ENCODE peak calls at places on chromosomes 7 and 10, in five cellular contexts. X, R, H, Y and V are unnamed samples.

GRCh38 chr10:66586073-66586472 is 339.8 kb upstream of the LRRTM3 start:
- DNase-seq in Y (no peak), H (peak; percentile 83), R (no peak), X (no peak), V (no peak)

GRCh38 chr10:47158116-47159071 is 141.6 kb upstream of the GDF10 start:
- DNase-seq in R (no peak), H (no peak), Y (no peak), X (no peak), V (no peak)

GRCh38 chr10:119734396-119735332 is 8.8 kb downstream of the INPP5F start:
- DNase-seq in R (no peak), H (peak; percentile 60), X (no peak), Y (no peak), V (peak; percentile 74)

GRCh38 chr7:54397836-54398612 is 144.2 kb upstream of the VSTM2A start:
- DNase-seq in H (no peak), R (no peak), Y (no peak), X (no peak), V (no peak)

GRCh38 chr7:151507806-151508205 is 11.9 kb downstream of the RHEB start:
- DNase-seq in Y (no peak), R (no peak), X (no peak), H (no peak), V (no peak)

GRCh38 chr10:69972951-69973350 is 79.7 kb upstream of the MACROH2A2 start:
- DNase-seq in X (no peak), H (no peak), R (no peak), Y (no peak), V (no peak)

GRCh38 chr10:93071674-93072224 is 1.9 kb upstream of the CYP26A1 start:
- DNase-seq in H (peak; percentile 64), R (no peak), X (peak; percentile 80), Y (peak; percentile 52), V (no peak)

GRCh38 chr10:110547139-110547761 is 20.2 kb upstream of the SMC3 start:
- DNase-seq in X (peak; percentile 65), H (peak; percentile 71), Y (no peak), R (no peak), V (peak; percentile 61)

GRCh38 chr10:90751107-90751997 is 106.5 kb downstream of the HTR7 start:
- DNase-seq in R (no peak), X (peak; percentile 54), Y (no peak), H (peak; percentile 70), V (peak; percentile 62)

GRCh38 chr7:118606632-118607031 is 382.1 kb downstream of the ANKRD7 start:
- DNase-seq in Y (no peak), H (no peak), X (no peak), R (no peak), V (no peak)

GRCh38 chr10:60820093-60820769 is 42.0 kb downstream of the CDK1 start:
- DNase-seq in R (no peak), X (no peak), Y (no peak), H (peak; percentile 49), V (no peak)

GRCh38 chr7:33044986-33045385 is 17.6 kb downstream of the NT5C3A start:
- DNase-seq in H (no peak), X (no peak), R (no peak), Y (no peak), V (no peak)

GRCh38 chr10:20232079-20232478 is 415.8 kb downstream of the PLXDC2 start:
- DNase-seq in Y (no peak), X (no peak), H (no peak), R (no peak), V (no peak)

GRCh38 chr10:119177708-119178370 is 773 bp downstream of the PRDX3 start:
- DNase-seq in H (no peak), X (no peak), R (no peak), Y (no peak), V (peak; percentile 30)

GRCh38 chr7:353746-354325 is 63.9 kb downstream of the FOXL3 start:
- DNase-seq in R (peak; percentile 64), Y (no peak), H (no peak), X (no peak), V (no peak)

GRCh38 chr7:47449810-47450586 is 131.9 kb downstream of the TNS3 start:
- DNase-seq in R (no peak), H (no peak), X (no peak), Y (no peak), V (no peak)

GRCh38 chr10:42985436-42986316 is 91.2 kb upstream of the RET start:
- DNase-seq in X (no peak), R (no peak), Y (no peak), H (no peak), V (no peak)

GRCh38 chr7:74199551-74200355 is 10.1 kb upstream of the LAT2 start:
- DNase-seq in H (peak; percentile 52), R (no peak), Y (no peak), X (no peak), V (no peak)

GRCh38 chr7:150974468-150975391 is 3.4 kb downstream of the KCNH2 start:
- DNase-seq in X (peak; percentile 82), H (peak; percentile 36), Y (peak; percentile 81), R (no peak), V (no peak)

GRCh38 chr7:47039899-47040298 is 542.0 kb downstream of the TNS3 start:
- DNase-seq in X (no peak), Y (no peak), R (no peak), H (peak; percentile 24), V (peak; percentile 20)

GRCh38 chr7:20275637-20276036 is 55.1 kb upstream of the ITGB8 start:
- DNase-seq in H (no peak), Y (no peak), X (no peak), R (no peak), V (no peak)

GRCh38 chr10:77309103-77310013 is 328.2 kb downstream of the KCNMA1 start:
- DNase-seq in Y (no peak), H (no peak), R (no peak), X (no peak), V (no peak)

GRCh38 chr7:31814187-31814586 is 127.2 kb downstream of the PPP1R17 start:
- DNase-seq in R (no peak), X (no peak), H (peak; percentile 72), Y (no peak), V (no peak)

GRCh38 chr10:91709394-91709798 is 76.5 kb upstream of the PPP1R3C start:
- DNase-seq in H (peak; percentile 14), X (no peak), R (no peak), Y (no peak), V (peak; percentile 81)

GRCh38 chr10:61943699-61944444 is 42.4 kb downstream of the ARID5B start:
- DNase-seq in X (peak; percentile 22), R (no peak), H (peak; percentile 99), Y (no peak), V (peak; percentile 87)

GRCh38 chr10:13877154-13877909 is 290.6 kb downstream of the PRPF18 start:
- DNase-seq in X (no peak), R (peak; percentile 77), H (no peak), Y (no peak), V (no peak)

GRCh38 chr7:85018498-85018897 is 168.4 kb downstream of the SEMA3D start:
- DNase-seq in H (peak; percentile 19), Y (no peak), X (no peak), R (no peak), V (peak; percentile 11)

GRCh38 chr10:13349776-13350274 is 1.7 kb upstream of the SEPHS1 start:
- DNase-seq in X (peak; percentile 39), H (peak; percentile 7), R (peak; percentile 53), Y (peak; percentile 78), V (peak; percentile 34)

GRCh38 chr7:44959433-44959951 is 19.3 kb downstream of the MYO1G start:
- DNase-seq in R (no peak), H (no peak), Y (no peak), X (peak; percentile 28), V (peak; percentile 83)

GRCh38 chr7:128092221-128092620 is 61.0 kb upstream of the LRRC4 start:
- DNase-seq in H (no peak), R (no peak), X (no peak), Y (no peak), V (no peak)
- H3K36me3 ChIP-seq in H (peaks cover 12% of the 10 kb centered on the region), R (peaks cover 50% of the 10 kb centered on the region), X (peaks cover 35% of the 10 kb centered on the region), Y (no peaks in the 10 kb centered on the region), V (peaks cover 17% of the 10 kb centered on the region)

GRCh38 chr7:79877874-79878465 is 256.7 kb upstream of the GNAI1 start:
- DNase-seq in R (no peak), H (no peak), Y (no peak), X (peak; percentile 5), V (no peak)
- TF ChIP-seq CTCF in R (no peak), H (no peak), Y (no peak), X (no peak), V (no peak)

GRCh38 chr7:1497293-1497927 is 6.8 kb downstream of the INTS1 start:
- DNase-seq in X (no peak), R (no peak), H (no peak), Y (no peak), V (no peak)
- H3K36me3 ChIP-seq in X (peaks cover 24% of the 10 kb centered on the region), R (peaks cover 91% of the 10 kb centered on the region), H (peaks cover 8% of the 10 kb centered on the region), Y (no peaks in the 10 kb centered on the region), V (peaks cover 30% of the 10 kb centered on the region)

GRCh38 chr10:113686028-113686427 is 6.3 kb downstream of the CASP7 start:
- DNase-seq in Y (no peak), X (no peak), H (no peak), R (no peak), V (no peak)
- TF ChIP-seq CTCF in Y (no peak), X (no peak), H (no peak), R (no peak), V (no peak)

GRCh38 chr10:35435824-35436223 is 99.5 kb downstream of the CCNY start:
- DNase-seq in X (no peak), H (no peak), R (no peak), Y (no peak), V (no peak)
- H3K36me3 ChIP-seq in X (peaks cover 7% of the 10 kb centered on the region), H (peaks cover 36% of the 10 kb centered on the region), R (no peaks in the 10 kb centered on the region), Y (no peaks in the 10 kb centered on the region), V (no peaks in the 10 kb centered on the region)

GRCh38 chr7:22730921-22731654 is 4.1 kb downstream of the IL6 start:
- DNase-seq in H (peak; percentile 94), X (no peak), R (no peak), Y (no peak), V (peak; percentile 82)

GRCh38 chr7:22726849-22727792 is at the start of gene IL6:
- DNase-seq in R (peak; percentile 84), H (peak; percentile 92), X (peak; percentile 65), Y (peak; percentile 62), V (peak; percentile 84)

GRCh38 chr7:22726345-22726848 is 603 bp upstream of the IL6 start:
- DNase-seq in X (peak; percentile 32), H (peak; percentile 84), R (peak; percentile 35), Y (no peak), V (peak; percentile 74)

GRCh38 chr7:22729180-22729579 is 2.2 kb downstream of the IL6 start:
- DNase-seq in R (no peak), Y (no peak), H (no peak), X (no peak), V (no peak)

DNA sequence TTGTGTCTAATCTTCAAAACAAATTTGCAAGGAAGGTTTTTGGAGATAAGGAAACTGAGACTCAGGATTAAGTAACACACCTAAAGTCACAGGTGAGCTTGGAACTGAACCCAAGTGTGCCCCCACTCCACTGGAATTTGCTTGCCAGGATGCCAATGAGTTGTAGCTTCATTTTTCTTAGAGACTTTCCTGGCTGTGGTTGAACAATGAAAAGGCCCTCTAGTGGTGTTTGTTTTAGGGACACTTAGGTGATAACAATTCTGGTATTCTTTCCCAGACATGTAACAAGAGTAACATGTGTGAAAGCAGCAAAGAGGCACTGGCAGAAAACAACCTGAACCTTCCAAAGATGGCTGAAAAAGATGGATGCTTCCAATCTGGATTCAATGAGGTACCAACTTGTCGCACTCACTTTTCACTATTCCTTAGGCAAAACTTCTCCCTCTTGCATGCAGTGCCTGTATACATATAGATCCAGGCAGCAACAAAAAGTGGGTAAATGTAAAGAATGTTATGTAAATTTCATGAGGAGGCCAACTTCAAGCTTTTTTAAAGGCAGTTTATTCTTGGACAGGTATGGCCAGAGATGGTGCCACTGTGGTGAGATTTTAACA is 1.5 kb downstream of the IL6 start:
- DNase-seq in X (no peak), Y (no peak), R (no peak), H (peak; percentile 81), V (peak; percentile 66)
- TF ChIP-seq CTCF in X (peak; percentile 60), Y (peak; percentile 30), R (peak; percentile 47), H (peak; percentile 65), V (peak; percentile 55)

GRCh38 chr7:100027197-100027596 is 11.8 kb downstream of the ZKSCAN1 start:
- DNase-seq in X (no peak), H (no peak), R (no peak), Y (no peak), V (no peak)
- H3K36me3 ChIP-seq in X (peaks cover 68% of the 10 kb centered on the region), H (peaks cover 35% of the 10 kb centered on the region), R (peaks cover 99% of the 10 kb centered on the region), Y (no peaks in the 10 kb centered on the region), V (peaks cover 30% of the 10 kb centered on the region)